ENCODE peak calls at places on chromosomes 13 and 19, in seven cellular contexts. Y is brain microvascular endothelial cell, S is foreskin fibroblast, P is progenitor cell of endocrine pancreas, G is pancreas, Z is neural progenitor cell, O is nephron progenitor cell. Q is an unnamed sample.

GRCh38 chr13:43227721-43228120 is 204.3 kb downstream of the DNAJC15 start:
- DNase-seq in Y (peak), S (peak), P (no peak), G (no peak), Z (no peak), O (no peak), Q (no peak)

GRCh38 chr19:40674291-40674690 is 16.2 kb downstream of the NUMBL start:
- DNase-seq in Y (no peak), S (peak), P (no peak), G (no peak), Z (no peak), O (no peak), Q (no peak)

GRCh38 chr13:84571264-84571663 is 689.0 kb upstream of the SLITRK1 start:
- DNase-seq in Y (no peak), S (no peak), P (no peak), G (no peak), Z (no peak), O (no peak), Q (no peak)

GRCh38 chr19:49442354-49442753 is 1.0 kb upstream of the SLC17A7 start:
- DNase-seq in Y (no peak), S (no peak), P (no peak), G (no peak), Z (peak), O (peak), Q (peak)

GRCh38 chr13:25276748-25277147 is 10.5 kb downstream of the MTMR6 start:
- DNase-seq in Y (peak), S (peak), P (no peak), G (no peak), Z (no peak), O (no peak), Q (no peak)

GRCh38 chr13:73960474-73960873 is 173.7 kb downstream of the KLF12 start:
- DNase-seq in Y (no peak), S (no peak), P (no peak), G (no peak), Z (no peak), O (no peak), Q (no peak)

GRCh38 chr13:110269509-110270185 is 37.3 kb downstream of the COL4A1 start:
- DNase-seq in Y (no peak), S (no peak), P (no peak), G (no peak), Z (no peak), O (no peak), Q (no peak)

GRCh38 chr19:3368441-3368795 is 2.0 kb downstream of the NFIC start:
- DNase-seq in Y (no peak), S (no peak), P (no peak), G (no peak), Z (no peak), O (no peak), Q (no peak)

GRCh38 chr13:45219123-45219891 is 18.5 kb upstream of the KCTD4 start:
- DNase-seq in Y (no peak), S (no peak), P (no peak), G (no peak), Z (no peak), O (no peak), Q (no peak)

GRCh38 chr19:19240476-19240875 is 28.7 kb downstream of the NCAN start:
- DNase-seq in Y (no peak), S (no peak), P (no peak), G (no peak), Z (no peak), O (no peak), Q (no peak)

GRCh38 chr19:32647361-32647760 is 27.6 kb downstream of the ANKRD27 start:
- DNase-seq in Y (no peak), S (no peak), P (no peak), G (no peak), Z (no peak), O (no peak), Q (no peak)

GRCh38 chr13:57932071-57932470 is 300.5 kb downstream of the PCDH17 start:
- DNase-seq in Y (no peak), S (no peak), P (no peak), G (no peak), Z (no peak), O (no peak), Q (no peak)

GRCh38 chr13:45194081-45194939 is 6.5 kb downstream of the KCTD4 start:
- DNase-seq in Y (peak), S (peak), P (no peak), G (no peak), Z (peak), O (no peak), Q (peak)

GRCh38 chr13:111126509-111126908 is 11.4 kb downstream of the ARHGEF7 start:
- DNase-seq in Y (no peak), S (no peak), P (no peak), G (no peak), Z (no peak), O (no peak), Q (no peak)

GRCh38 chr19:54429176-54429495 is 13.9 kb downstream of the TTYH1 start:
- DNase-seq in Y (no peak), S (no peak), P (no peak), G (no peak), Z (no peak), O (no peak), Q (no peak)

GRCh38 chr19:889662-890295 is 3.2 kb downstream of the MED16 start:
- DNase-seq in Y (no peak), S (no peak), P (no peak), G (no peak), Z (no peak), O (no peak), Q (no peak)

GRCh38 chr13:51148952-51149573 is 38.0 kb upstream of the C13orf42 start:
- DNase-seq in Y (peak), S (peak), P (no peak), G (no peak), Z (peak), O (peak), Q (peak)

GRCh38 chr13:21974741-21975140 is 303.9 kb downstream of the FGF9 start:
- DNase-seq in Y (no peak), S (no peak), P (no peak), G (no peak), Z (no peak), O (no peak), Q (no peak)

GRCh38 chr19:51686171-51686570 is 7.0 kb upstream of the SPACA6 start:
- DNase-seq in Y (peak), S (peak), P (no peak), G (no peak), Z (no peak), O (no peak), Q (no peak)

GRCh38 chr19:50537769-50538230 is 24.1 kb upstream of the ASPDH start:
- DNase-seq in Y (peak), S (peak), P (peak), G (peak), Z (peak), O (peak), Q (peak)

GRCh38 chr13:23771966-23772365 is 117.2 kb downstream of the MIPEP start:
- DNase-seq in Y (no peak), S (peak), P (no peak), G (no peak), Z (no peak), O (no peak), Q (no peak)

GRCh38 chr19:48501446-48501960 is 10.1 kb downstream of the LMTK3 start:
- DNase-seq in Y (no peak), S (no peak), P (peak), G (peak), Z (peak), O (peak), Q (peak)

GRCh38 chr19:46967578-46968018 is 52.0 kb upstream of the NPAS1 start:
- DNase-seq in Y (no peak), S (no peak), P (no peak), G (no peak), Z (no peak), O (peak), Q (no peak)

GRCh38 chr19:9010693-9011092 is 484 bp upstream of the MUC16 start:
- DNase-seq in Y (no peak), S (no peak), P (no peak), G (no peak), Z (no peak), O (no peak), Q (no peak)

GRCh38 chr13:35484384-35484783 is 7.9 kb upstream of the MAB21L1 start:
- DNase-seq in Y (no peak), S (peak), P (no peak), G (no peak), Z (no peak), O (no peak), Q (no peak)

GRCh38 chr13:72284791-72285190 is 417.8 kb upstream of the DACH1 start:
- DNase-seq in Y (no peak), S (no peak), P (no peak), G (no peak), Z (no peak), O (no peak), Q (no peak)

GRCh38 chr13:24270639-24271131 is 38.7 kb upstream of the C1QTNF9 start:
- DNase-seq in Y (peak), S (peak), P (no peak), G (peak), Z (peak), O (no peak), Q (no peak)

GRCh38 chr19:54252243-54252642 is 4.8 kb downstream of the LILRB5 start:
- DNase-seq in Y (no peak), S (no peak), P (no peak), G (no peak), Z (no peak), O (no peak), Q (no peak)

GRCh38 chr19:52689804-52690394 is 44.9 kb downstream of the ZNF611 start:
- DNase-seq in Y (no peak), S (peak), P (peak), G (peak), Z (peak), O (peak), Q (peak)

GRCh38 chr19:5193192-5193591 is 147.4 kb downstream of the PTPRS start:
- DNase-seq in Y (no peak), S (no peak), P (no peak), G (no peak), Z (peak), O (no peak), Q (no peak)

GRCh38 chr19:42284066-42284501 is 15.0 kb downstream of the CIC start:
- DNase-seq in Y (no peak), S (peak), P (peak), G (peak), Z (peak), O (peak), Q (peak)

GRCh38 chr19:42282810-42283247 is 13.8 kb downstream of the CIC start:
- DNase-seq in Y (no peak), S (no peak), P (no peak), G (no peak), Z (no peak), O (no peak), Q (no peak)

GRCh38 chr19:42284641-42285341 is 15.7 kb downstream of the CIC start:
- DNase-seq in Y (no peak), S (no peak), P (no peak), G (no peak), Z (peak), O (no peak), Q (no peak)

GRCh38 chr19:42282036-42282762 is 13.1 kb downstream of the CIC start:
- DNase-seq in Y (no peak), S (peak), P (no peak), G (no peak), Z (peak), O (no peak), Q (no peak)

GRCh38 chr19:42283248-42284065 is 14.4 kb downstream of the CIC start:
- DNase-seq in Y (peak), S (peak), P (peak), G (peak), Z (peak), O (peak), Q (peak)
- TF ChIP-seq CTCF in Y (no peak), S (no peak), P (no peak), G (no peak), Z (no peak), O (no peak), Q (no peak)

DNA sequence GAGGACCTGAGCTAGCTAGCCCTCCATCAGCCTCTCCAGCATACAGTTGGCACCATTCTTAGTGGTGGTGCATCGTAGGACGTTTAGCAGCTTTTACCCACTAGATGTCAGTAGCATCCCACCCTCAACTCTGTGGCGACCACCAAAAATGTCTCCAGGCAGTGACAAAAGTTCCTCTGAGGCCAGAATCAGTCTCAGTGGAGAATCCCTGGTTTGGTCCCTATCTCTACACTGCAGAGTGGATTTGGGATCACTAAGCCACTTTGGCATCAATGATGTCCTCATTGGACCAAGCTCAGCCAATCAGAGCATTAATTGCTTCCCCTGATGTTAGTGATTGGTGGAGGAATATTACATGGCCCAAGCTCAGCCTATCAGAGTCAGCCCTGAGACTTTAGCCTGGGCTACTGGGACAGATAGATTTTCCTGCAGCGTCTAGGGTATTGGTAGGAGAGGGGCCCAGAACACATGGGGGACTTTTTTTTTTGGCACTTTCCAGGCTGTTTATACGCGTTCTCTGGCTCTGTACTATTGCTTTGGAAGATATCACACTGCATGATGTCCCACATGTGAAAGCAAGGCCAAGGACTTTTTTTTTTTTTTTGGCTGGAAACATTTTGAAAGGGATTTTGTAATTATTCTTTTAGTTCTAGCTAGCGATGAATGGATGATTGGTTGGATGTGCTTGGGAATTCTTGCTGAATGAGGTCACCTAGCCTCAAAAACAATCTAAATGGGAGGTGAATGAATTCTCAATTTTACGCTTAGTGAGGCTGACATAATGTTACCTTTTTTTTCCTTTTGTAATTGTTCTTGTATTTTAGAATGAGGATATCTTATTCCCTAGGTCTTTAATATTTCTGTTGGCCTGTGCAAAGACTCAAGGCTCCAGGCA is 7.0 kb downstream of the TMEM221 start:
- DNase-seq in Y (no peak), S (peak), P (no peak), G (no peak), Z (peak), O (peak), Q (peak)
- TF ChIP-seq CTCF in Y (peak), S (no peak), P (peak), G (no peak), Z (peak), O (peak), Q (peak)

GRCh38 chr19:45682908-45683307 is 8.8 kb downstream of the SNRPD2 start:
- DNase-seq in Y (no peak), S (no peak), P (no peak), G (no peak), Z (no peak), O (no peak), Q (no peak)

GRCh38 chr19:45682117-45682516 is 9.6 kb downstream of the SNRPD2 start:
- DNase-seq in Y (no peak), S (no peak), P (no peak), G (no peak), Z (no peak), O (no peak), Q (no peak)

GRCh38 chr19:45676851-45677263 is 8.8 kb downstream of the GIPR start:
- DNase-seq in Y (no peak), S (no peak), P (no peak), G (peak), Z (no peak), O (no peak), Q (no peak)

GRCh38 chr19:45681391-45682015 is 10.2 kb downstream of the SNRPD2 start:
- DNase-seq in Y (peak), S (peak), P (peak), G (peak), Z (peak), O (peak), Q (peak)

GRCh38 chr19:45677351-45678230 is 9.6 kb downstream of the GIPR start:
- DNase-seq in Y (peak), S (peak), P (peak), G (peak), Z (peak), O (peak), Q (no peak)
- TF ChIP-seq CTCF in Y (peak), S (no peak), P (peak), G (no peak), Z (no peak), O (no peak), Q (no peak)

GRCh38 chr13:56561327-56561726 is 579.4 kb upstream of the PRR20A start:
- DNase-seq in Y (no peak), S (no peak), P (no peak), G (no peak), Z (peak), O (no peak), Q (no peak)
- TF ChIP-seq CTCF in Y (no peak), S (no peak), P (peak), G (no peak), Z (peak), O (no peak), Q (no peak)

GRCh38 chr19:55471266-55471665 is 5.2 kb upstream of the ZNF628 start:
- DNase-seq in Y (no peak), S (no peak), P (no peak), G (no peak), Z (no peak), O (no peak), Q (no peak)

GRCh38 chr19:55466246-55466614 is 1.7 kb upstream of the C19orf85 start:
- DNase-seq in Y (no peak), S (no peak), P (no peak), G (no peak), Z (no peak), O (no peak), Q (no peak)

GRCh38 chr19:55465460-55466245 is 1.1 kb upstream of the C19orf85 start:
- DNase-seq in Y (no peak), S (no peak), P (no peak), G (no peak), Z (no peak), O (no peak), Q (no peak)

GRCh38 chr19:55467236-55468053 is 2.9 kb upstream of the C19orf85 start:
- DNase-seq in Y (no peak), S (peak), P (peak), G (peak), Z (peak), O (peak), Q (peak)

DNA sequence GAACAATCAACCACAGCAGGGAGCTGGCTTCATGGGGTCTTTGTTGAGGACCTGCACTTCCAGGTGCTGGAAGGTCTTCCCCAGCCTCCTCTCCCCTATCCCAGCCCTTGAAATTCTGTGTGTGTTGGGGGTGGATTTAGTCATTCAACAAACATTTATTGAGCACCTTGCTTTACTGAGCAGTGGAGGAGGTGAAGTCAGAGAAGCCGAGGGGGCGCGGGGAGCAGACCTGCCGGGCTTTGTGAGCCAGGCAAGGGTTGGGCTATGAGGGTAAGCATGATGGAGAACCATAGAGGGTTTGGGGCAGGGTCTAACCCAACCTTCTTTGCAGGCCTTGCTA is 3.5 kb upstream of the C19orf85 start:
- DNase-seq in Y (no peak), S (no peak), P (no peak), G (no peak), Z (no peak), O (no peak), Q (no peak)
- TF ChIP-seq CTCF in Y (no peak), S (no peak), P (peak), G (no peak), Z (no peak), O (no peak), Q (no peak)

Q was measured in WERI-Rb-1.